ENCODE peak calls at places on chromosomes 3 and 15, in seven cellular contexts. O is KBM-7; W is HS-27A; C is Kasumi-1; S is AML-193; T is stimulated activated CD8-positive, alpha-beta memory T cell treated with anti-CD3 and anti-CD28 coated beads, Interleukin-4, amount 100 ng/mL, for 4 hours; Q is activated naive CD4-positive, alpha-beta T cell treated with Interleukin-2 at 50 U/mL for 16 hours. X is an unnamed sample.

GRCh38 chr15:69244798-69245197 is 53.9 kb upstream of the PAQR5 start:
- DNase-seq in C (no peak), W (no peak), S (no peak), Q (no peak), O (no peak), T (no peak), X (no peak)

GRCh38 chr3:53493997-53494791 is at the start of gene CACNA1D:
- DNase-seq in T (no peak), S (no peak), C (no peak), Q (peak), O (no peak), W (no peak), X (no peak)

GRCh38 chr3:158430448-158430847 is 140.5 kb upstream of the MLF1 start:
- DNase-seq in T (no peak), S (no peak), O (no peak), Q (no peak), W (no peak), C (no peak), X (no peak)

GRCh38 chr15:48966595-48967301 is 3.0 kb upstream of the SHC4 start:
- DNase-seq in Q (no peak), C (peak), S (peak), W (no peak), T (peak), O (peak), X (peak)

GRCh38 chr3:134667461-134667860 is 16.6 kb upstream of the KY start:
- DNase-seq in T (no peak), O (no peak), S (no peak), W (no peak), C (no peak), Q (no peak), X (no peak)

GRCh38 chr15:93610944-93611343 is 521.9 kb upstream of the RGMA start:
- DNase-seq in T (no peak), W (no peak), C (no peak), O (no peak), Q (no peak), S (no peak), X (no peak)

GRCh38 chr3:8625991-8626390 is 18.6 kb downstream of the SSUH2 start:
- DNase-seq in T (no peak), W (no peak), Q (no peak), O (no peak), C (no peak), S (no peak), X (no peak)

GRCh38 chr3:141476033-141476432 is 10.8 kb upstream of the RASA2 start:
- DNase-seq in C (no peak), S (peak), W (no peak), O (peak), T (no peak), Q (no peak), X (peak)

GRCh38 chr3:134369231-134369741 is 5.0 kb downstream of the AMOTL2 start:
- DNase-seq in T (no peak), C (no peak), O (no peak), S (no peak), Q (no peak), W (no peak), X (no peak)

GRCh38 chr15:100131321-100132224 is 210.2 kb downstream of the ADAMTS17 start:
- DNase-seq in S (peak), O (no peak), C (no peak), T (no peak), Q (peak), W (no peak), X (peak)

GRCh38 chr15:47293763-47294162 is 423.5 kb upstream of the SEMA6D start:
- DNase-seq in Q (no peak), W (peak), T (no peak), C (no peak), O (no peak), S (no peak), X (no peak)

GRCh38 chr3:66041116-66041515 is 2.4 kb upstream of the MAGI1 start:
- DNase-seq in T (no peak), C (no peak), O (no peak), S (no peak), W (no peak), Q (no peak), X (no peak)

GRCh38 chr15:29665441-29665985 is 156.8 kb downstream of the TJP1 start:
- DNase-seq in W (no peak), T (no peak), Q (no peak), S (no peak), C (no peak), O (no peak), X (no peak)

GRCh38 chr3:25485673-25486072 is 57.6 kb downstream of the RARB start:
- DNase-seq in S (no peak), C (no peak), W (no peak), T (no peak), O (no peak), Q (no peak), X (no peak)

GRCh38 chr15:50884583-50884982 is 23.9 kb upstream of the AP4E1 start:
- DNase-seq in C (no peak), S (no peak), T (no peak), O (no peak), W (no peak), Q (no peak), X (no peak)

GRCh38 chr3:13540332-13540995 is 8.5 kb upstream of the FBLN2 start:
- DNase-seq in S (no peak), O (no peak), Q (no peak), C (no peak), T (no peak), W (no peak), X (no peak)

GRCh38 chr3:4984511-4984864 is 5.3 kb downstream of the BHLHE40 start:
- DNase-seq in T (no peak), C (no peak), Q (no peak), W (no peak), O (no peak), S (no peak), X (no peak)

GRCh38 chr3:186044427-186044826 is 64.5 kb downstream of the ETV5 start:
- DNase-seq in T (no peak), S (no peak), O (no peak), C (no peak), W (no peak), Q (no peak), X (no peak)

GRCh38 chr15:40949756-40950207 is 3.5 kb upstream of the CHAC1 start:
- DNase-seq in C (no peak), O (no peak), T (no peak), S (no peak), W (no peak), Q (no peak), X (no peak)

GRCh38 chr3:133487920-133488540 is 85.5 kb upstream of the CDV3 start:
- DNase-seq in Q (peak), T (no peak), O (peak), W (no peak), S (peak), C (no peak), X (peak)

GRCh38 chr15:48602358-48603122 is 43.0 kb downstream of the FBN1 start:
- DNase-seq in T (no peak), O (no peak), W (no peak), S (no peak), Q (no peak), C (no peak), X (no peak)

GRCh38 chr3:139710212-139710611 is 32.4 kb upstream of the NMNAT3 start:
- DNase-seq in Q (no peak), T (no peak), O (no peak), S (no peak), C (no peak), W (no peak), X (no peak)

GRCh38 chr3:14775574-14775973 is 43.2 kb upstream of the FGD5 start:
- DNase-seq in Q (no peak), C (no peak), W (no peak), T (no peak), O (no peak), S (no peak), X (no peak)

GRCh38 chr15:84638103-84638502 is 16.0 kb downstream of the WDR73 start:
- DNase-seq in T (no peak), S (no peak), W (no peak), C (no peak), O (peak), Q (no peak), X (no peak)

GRCh38 chr15:56353119-56353518 is 12.1 kb upstream of the TEX9 start:
- DNase-seq in S (no peak), W (no peak), T (no peak), C (no peak), O (no peak), Q (no peak), X (no peak)

GRCh38 chr15:57406040-57406772 is 29.9 kb downstream of the CGNL1 start:
- DNase-seq in Q (no peak), O (no peak), S (no peak), W (no peak), C (no peak), T (no peak), X (no peak)

GRCh38 chr3:13976469-13976868 is 96.6 kb upstream of the WNT7A start:
- DNase-seq in O (no peak), T (no peak), W (no peak), C (no peak), S (no peak), Q (no peak), X (no peak)

GRCh38 chr3:56547486-56547885 is 9.5 kb upstream of the CCDC66 start:
- DNase-seq in C (peak), W (no peak), T (no peak), O (no peak), Q (no peak), S (no peak), X (no peak)